ENCODE peak calls at places on chromosomes 5 and 9, in four cellular contexts. D is Panc1, H is BE2C, Q is HCT116. N is an unnamed sample. For H3K27me3, the result is how much of the 10 kb centered on the place peaks cover.

GRCh38 chr5:98464737-98465330 is 308.6 kb upstream of the RGMB start:
- DNase-seq in D (no peak), H (no peak), Q (no peak), N (no peak)

GRCh38 chr5:141431286-141431685 is 979 bp downstream of the PCDHGA12 start:
- DNase-seq in D (no peak), H (no peak), Q (no peak), N (no peak)

GRCh38 chr5:37005946-37006540 is 129.5 kb downstream of the NIPBL start:
- DNase-seq in D (no peak), H (no peak), Q (peak), N (no peak)

GRCh38 chr5:178304761-178305645 is 72.4 kb upstream of the PHYKPL start:
- DNase-seq in D (no peak), H (no peak), Q (no peak), N (peak)

GRCh38 chr5:137114529-137114928 is 384.6 kb downstream of the SPOCK1 start:
- DNase-seq in D (no peak), H (no peak), Q (no peak), N (peak)

GRCh38 chr9:89963280-89963679 is 358.5 kb downstream of the GADD45G start:
- DNase-seq in D (no peak), H (no peak), Q (no peak), N (no peak)

GRCh38 chr5:171616002-171616780 is 169.4 kb upstream of the SMIM23 start:
- DNase-seq in D (no peak), H (peak), Q (no peak), N (no peak)

GRCh38 chr5:170266570-170267379 is 30.8 kb downstream of the LCP2 start:
- DNase-seq in D (no peak), H (no peak), Q (no peak), N (no peak)

GRCh38 chr5:7850533-7851239 is at the start of gene CFAP90:
- DNase-seq in D (no peak), H (peak), Q (no peak), N (no peak)

GRCh38 chr5:160181965-160182622 is 47.2 kb upstream of the FABP6 start:
- DNase-seq in D (no peak), H (no peak), Q (no peak), N (no peak)

GRCh38 chr5:129384736-129385135 is 75.4 kb upstream of the ADAMTS19 start:
- DNase-seq in D (no peak), H (no peak), Q (no peak), N (no peak)

GRCh38 chr5:181173420-181174342 is 26.3 kb downstream of the OR2V2 start:
- DNase-seq in D (peak), H (peak), Q (peak), N (no peak)

GRCh38 chr5:76426391-76426802 is 23.3 kb downstream of the IQGAP2 start:
- DNase-seq in D (no peak), H (no peak), Q (no peak), N (no peak)

GRCh38 chr9:74718709-74719108 is 169.0 kb downstream of the TRPM6 start:
- DNase-seq in D (no peak), H (no peak), Q (no peak), N (no peak)

GRCh38 chr5:115549154-115549553 is 4.6 kb upstream of the FEM1C start:
- DNase-seq in D (no peak), H (no peak), Q (peak), N (no peak)

GRCh38 chr5:87113848-87114247 is 153.8 kb upstream of the RASA1 start:
- DNase-seq in D (no peak), H (no peak), Q (no peak), N (peak)

GRCh38 chr5:135423158-135423925 is 23.8 kb downstream of the DCANP1 start:
- DNase-seq in D (no peak), H (no peak), Q (peak), N (no peak)

GRCh38 chr5:14668247-14668646 is 3.7 kb downstream of the OTULIN start:
- DNase-seq in D (no peak), H (no peak), Q (no peak), N (no peak)

GRCh38 chr5:169561883-169562282 is 21.7 kb upstream of the SPDL1 start:
- DNase-seq in D (no peak), H (no peak), Q (no peak), N (no peak)

GRCh38 chr9:3858961-3859360 is 333.2 kb upstream of the RFX3 start:
- DNase-seq in D (no peak), H (no peak), Q (no peak), N (no peak)

GRCh38 chr5:145800181-145800580 is 35.0 kb downstream of the PRELID2 start:
- DNase-seq in D (no peak), H (no peak), Q (no peak), N (no peak)

GRCh38 chr5:149464796-149465489 is 85.9 kb upstream of the IL17B start:
- DNase-seq in D (no peak), H (no peak), Q (no peak), N (no peak)

GRCh38 chr5:119470105-119470763 is 17.9 kb downstream of the HSD17B4 start:
- DNase-seq in D (no peak), H (no peak), Q (no peak), N (no peak)

GRCh38 chr5:123283537-123283936 is 139.7 kb downstream of the CEP120 start:
- DNase-seq in D (no peak), H (no peak), Q (no peak), N (no peak)

GRCh38 chr9:84785766-84786547 is 116.4 kb downstream of the NTRK2 start:
- DNase-seq in D (no peak), H (no peak), Q (no peak), N (no peak)

GRCh38 chr5:178551059-178551458 is 39.1 kb downstream of the COL23A1 start:
- DNase-seq in D (no peak), H (no peak), Q (peak), N (no peak)

GRCh38 chr5:20276061-20276958 is 288.3 kb upstream of the CDH18 start:
- DNase-seq in D (peak), H (no peak), Q (no peak), N (peak)

GRCh38 chr5:58019614-58020013 is 440.3 kb downstream of the PLK2 start:
- DNase-seq in D (no peak), H (no peak), Q (no peak), N (no peak)

GRCh38 chr9:124861342-124862229 is at the start of the genes ARPC5L and RPL35:
- DNase-seq in D (peak), H (peak), Q (peak), N (peak)
- TF ChIP-seq CTCF in D (no peak), H (no peak), Q (peak), N (peak)

DNA sequence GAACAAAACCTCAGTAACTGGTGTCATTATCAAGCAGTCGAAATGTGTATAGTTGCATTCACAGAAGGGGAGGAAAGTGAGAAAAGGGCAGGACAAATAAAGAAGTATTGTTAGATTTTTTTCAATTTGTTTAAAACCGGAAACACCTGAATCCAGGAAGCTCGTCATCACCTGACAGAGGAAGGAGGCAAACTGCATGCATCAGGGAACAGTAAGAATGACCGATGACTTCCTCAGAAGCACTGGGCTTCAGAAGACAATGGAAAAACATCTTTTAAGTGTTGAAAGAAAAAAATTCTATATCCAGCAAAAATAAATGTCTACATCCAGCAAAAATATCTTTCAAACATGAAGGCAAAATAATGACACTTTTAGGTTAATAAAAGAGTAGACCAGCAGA is 29.5 kb downstream of the PLEKHG4B start:
- DNase-seq in D (no peak), H (no peak), Q (no peak), N (no peak)
- H3K4me3 ChIP-seq in D (no peak), H (no peak), Q (no peak), N (no peak)

GRCh38 chr5:176731506-176732192 is 78.7 kb upstream of the UNC5A start:
- DNase-seq in D (no peak), H (peak), Q (no peak), N (no peak)

GRCh38 chr5:176732736-176733585 is 77.4 kb upstream of the UNC5A start:
- DNase-seq in D (no peak), H (peak), Q (no peak), N (no peak)

GRCh38 chr5:176730815-176731475 is 79.4 kb upstream of the UNC5A start:
- DNase-seq in D (no peak), H (no peak), Q (no peak), N (no peak)

GRCh38 chr5:176733586-176734262 is 76.6 kb upstream of the UNC5A start:
- DNase-seq in D (no peak), H (no peak), Q (no peak), N (no peak)

DNA sequence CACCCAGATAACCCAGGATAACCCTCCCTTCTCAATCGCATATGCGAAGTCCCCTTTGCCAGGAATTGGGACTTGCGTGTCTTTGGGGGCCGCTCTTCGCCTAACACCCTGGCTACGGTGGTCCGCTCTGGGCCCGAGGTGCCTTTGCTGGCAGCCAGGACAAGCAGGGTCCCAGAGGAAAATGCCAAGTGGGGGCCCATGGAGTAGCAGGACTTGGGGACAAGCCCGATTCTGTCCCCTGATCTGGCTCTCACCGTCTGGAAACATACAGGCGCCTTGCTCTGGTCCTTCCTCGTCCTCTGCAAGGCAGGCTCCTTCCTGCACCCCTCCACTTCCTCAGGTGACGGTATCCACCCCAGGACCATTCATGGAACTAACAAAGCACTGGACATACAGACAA is 78.1 kb upstream of the UNC5A start:
- DNase-seq in D (no peak), H (peak), Q (no peak), N (no peak)
- H3K27me3 ChIP-seq in D (under half), H (under half), Q (under half), N (under half)

GRCh38 chr9:98538203-98538602 is 170.5 kb downstream of the GABBR2 start:
- DNase-seq in D (no peak), H (no peak), Q (no peak), N (no peak)
- TF ChIP-seq CTCF in D (no peak), H (peak), Q (no peak), N (no peak)

GRCh38 chr5:134059758-134060495 is 54.6 kb upstream of the TCF7 start:
- DNase-seq in D (no peak), H (no peak), Q (no peak), N (no peak)

GRCh38 chr5:134053314-134053839 is 48.6 kb upstream of the VDAC1 start:
- DNase-seq in D (no peak), H (no peak), Q (no peak), N (no peak)

GRCh38 chr5:134051305-134051704 is 46.5 kb upstream of the VDAC1 start:
- DNase-seq in D (no peak), H (no peak), Q (no peak), N (no peak)

GRCh38 chr5:134053840-134054338 is 49.1 kb upstream of the VDAC1 start:
- DNase-seq in D (no peak), H (no peak), Q (peak), N (no peak)

GRCh38 chr5:134055015-134055414 is 50.2 kb upstream of the VDAC1 start:
- DNase-seq in D (no peak), H (no peak), Q (no peak), N (no peak)
- H3K4me3 ChIP-seq in D (no peak), H (no peak), Q (no peak), N (no peak)